ENCODE peak calls at places on chromosomes 11 and 22, in seven cellular contexts. A, I, G, H, T, K and X are unnamed samples.

GRCh38 chr22:37747715-37748100 is 50.9 kb downstream of the TRIOBP start:
- DNase-seq in A (no peak), I (no peak), G (no peak), H (no peak), T (no peak), K (no peak), X (no peak)

GRCh38 chr11:76210920-76211851 is 4.9 kb upstream of the WNT11 start:
- DNase-seq in A (no peak), I (no peak), G (no peak), H (no peak), T (peak; percentile 17), K (no peak), X (no peak)

GRCh38 chr11:62508336-62509058 is 38.1 kb downstream of the AHNAK start:
- DNase-seq in A (peak; percentile 64), I (peak; percentile 16), G (no peak), H (peak; percentile 80), T (peak; percentile 86), K (peak; percentile 88), X (no peak)

GRCh38 chr22:49035818-49036457 is 791.7 kb downstream of the BRD1 start:
- DNase-seq in A (no peak), I (no peak), G (no peak), H (no peak), T (no peak), K (peak; percentile 36), X (no peak)

GRCh38 chr22:35102663-35103062 is 36.7 kb downstream of the ISX start:
- DNase-seq in A (no peak), I (peak; percentile 79), G (no peak), H (peak; percentile 8), T (no peak), K (peak; percentile 72), X (no peak)

GRCh38 chr11:35313066-35313765 is 106.1 kb downstream of the SLC1A2 start:
- DNase-seq in A (no peak), I (peak; percentile 85), G (no peak), H (no peak), T (peak; percentile 25), K (peak; percentile 7), X (no peak)

GRCh38 chr11:67273260-67273990 is 7.2 kb downstream of the GRK2 start:
- DNase-seq in A (no peak), I (no peak), G (no peak), H (no peak), T (peak; percentile 21), K (no peak), X (no peak)

GRCh38 chr11:86484164-86484794 is 109.6 kb downstream of the CCDC81 start:
- DNase-seq in A (peak; percentile 97), I (no peak), G (peak; percentile 96), H (peak; percentile 100), T (peak; percentile 32), K (no peak), X (no peak)

GRCh38 chr11:6655020-6655789 is 404 bp downstream of the DCHS1 start:
- DNase-seq in A (no peak), I (no peak), G (no peak), H (peak; percentile 15), T (no peak), K (peak; percentile 51), X (no peak)

GRCh38 chr11:101407324-101407723 is 176.5 kb downstream of the TRPC6 start:
- DNase-seq in A (peak; percentile 7), I (no peak), G (no peak), H (peak; percentile 72), T (peak; percentile 13), K (no peak), X (no peak)

GRCh38 chr11:46457659-46458058 is 66.1 kb upstream of the CHRM4 start:
- DNase-seq in A (no peak), I (no peak), G (no peak), H (no peak), T (no peak), K (no peak), X (no peak)

GRCh38 chr11:48172818-48173609 is 43.6 kb upstream of the OR4B1 start:
- DNase-seq in A (peak; percentile 57), I (peak; percentile 62), G (peak; percentile 39), H (peak; percentile 69), T (peak; percentile 26), K (peak; percentile 73), X (peak; percentile 25)

GRCh38 chr22:46012182-46012880 is 35.4 kb upstream of the WNT7B start:
- DNase-seq in A (no peak), I (no peak), G (no peak), H (no peak), T (peak; percentile 14), K (no peak), X (no peak)

GRCh38 chr22:46012881-46013281 is 35.9 kb upstream of the WNT7B start:
- DNase-seq in A (no peak), I (no peak), G (no peak), H (no peak), T (peak; percentile 30), K (no peak), X (no peak)

GRCh38 chr22:46011627-46012181 is 34.7 kb upstream of the WNT7B start:
- DNase-seq in A (no peak), I (no peak), G (no peak), H (no peak), T (peak; percentile 14), K (no peak), X (no peak)

GRCh38 chr22:46010951-46011626 is 34.1 kb upstream of the WNT7B start:
- DNase-seq in A (peak; percentile 49), I (no peak), G (no peak), H (no peak), T (peak; percentile 14), K (no peak), X (no peak)

DNA sequence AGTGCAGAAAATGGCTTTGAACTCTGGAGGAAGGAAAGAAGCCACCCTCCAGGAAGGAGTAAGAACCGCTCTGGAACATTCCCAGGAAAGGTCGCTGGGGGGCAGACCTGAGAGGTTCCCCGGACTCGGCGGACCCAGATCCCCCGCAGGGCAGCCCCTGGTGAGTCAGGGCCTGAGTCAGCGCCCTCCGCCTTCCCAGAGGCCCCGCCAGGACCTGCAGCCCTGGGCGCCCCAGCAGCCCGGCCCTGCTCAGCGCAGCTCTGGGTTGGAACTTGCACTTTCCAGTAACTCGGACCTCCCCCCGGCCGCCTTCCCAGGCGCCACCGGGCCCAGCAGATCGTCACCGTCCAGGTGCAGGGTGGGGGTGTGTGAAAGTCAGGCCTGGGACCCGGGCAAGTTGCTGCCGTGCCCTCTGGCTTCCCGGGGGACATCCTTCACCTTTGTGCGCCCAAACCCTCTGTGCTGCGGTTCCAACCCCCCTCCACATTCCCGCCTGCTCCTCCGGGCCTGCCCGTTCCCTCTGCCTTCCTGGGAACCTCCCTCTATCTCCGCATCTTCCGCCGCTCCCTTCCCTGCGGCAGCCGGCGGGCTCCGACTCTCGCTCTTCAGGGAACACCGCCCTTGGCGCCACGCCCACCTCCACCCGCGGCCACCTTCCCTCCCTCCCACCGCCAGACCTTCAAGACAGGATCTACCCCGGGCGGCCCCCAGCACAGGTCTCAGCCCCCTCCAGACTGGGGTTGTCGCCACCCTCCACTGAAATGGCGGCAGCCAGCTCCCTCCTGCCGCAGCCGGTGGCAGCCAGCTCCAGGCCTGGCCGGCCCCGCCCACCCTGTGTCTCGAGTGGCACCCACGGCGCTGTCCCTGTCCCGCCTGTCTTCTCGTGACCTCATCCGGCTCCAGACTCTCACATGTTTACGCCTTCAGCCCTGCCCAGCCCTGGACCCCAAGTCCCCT is 36.8 kb upstream of the WNT7B start:
- DNase-seq in A (peak; percentile 98), I (peak; percentile 90), G (peak; percentile 91), H (peak; percentile 96), T (peak; percentile 91), K (peak; percentile 92), X (peak; percentile 82)
- TF ChIP-seq CTCF in A (peak; percentile 69), I (peak; percentile 74), G (peak; percentile 77), H (peak; percentile 75), T (peak; percentile 82), K (peak; percentile 80), X (peak; percentile 64)

DNA sequence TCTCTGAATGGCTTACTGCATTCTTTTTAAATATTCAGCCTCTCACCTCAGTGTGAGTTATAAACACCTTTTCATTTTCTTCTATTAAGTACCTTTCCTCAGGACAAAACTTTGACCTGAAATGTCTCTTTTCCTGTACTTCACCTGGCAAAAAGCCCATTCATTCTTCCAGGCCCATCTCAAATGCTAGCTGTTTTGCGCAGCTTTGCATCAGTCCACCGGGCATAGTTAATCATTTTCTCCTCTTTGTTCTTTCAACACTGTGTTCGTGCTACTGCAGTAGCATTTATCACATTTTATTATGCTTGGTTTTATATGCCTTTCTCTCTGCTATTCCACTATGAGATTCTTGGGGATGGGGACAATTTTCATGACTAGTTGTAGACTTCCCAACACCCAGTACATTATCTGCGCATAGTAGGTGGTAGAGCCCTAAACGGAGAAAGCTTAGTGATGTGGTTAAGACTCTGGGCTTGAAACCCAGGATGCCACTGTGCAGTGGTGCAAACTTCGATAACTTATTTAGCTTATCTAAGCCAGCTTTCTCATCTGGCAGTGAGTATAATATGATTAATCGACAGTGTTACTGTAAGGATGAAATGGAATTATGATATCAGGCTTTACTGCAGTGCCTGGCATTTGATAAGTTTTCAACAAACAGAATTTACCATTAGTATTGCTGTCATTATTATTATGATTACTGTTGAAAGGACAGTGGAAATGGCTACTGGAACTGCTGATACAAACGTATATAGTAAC is 695.7 kb downstream of the NELL1 start:
- DNase-seq in A (no peak), I (no peak), G (no peak), H (no peak), T (no peak), K (no peak), X (no peak)
- TF ChIP-seq CTCF in A (no peak), I (no peak), G (no peak), H (no peak), T (no peak), K (no peak), X (no peak)

GRCh38 chr11:59141673-59142460 is 789 bp upstream of the FAM111A start:
- DNase-seq in A (peak; percentile 43), I (no peak), G (no peak), H (peak; percentile 71), T (no peak), K (no peak), X (no peak)

GRCh38 chr11:59144096-59144495 is 1.4 kb downstream of the FAM111A start:
- DNase-seq in A (peak; percentile 38), I (no peak), G (no peak), H (no peak), T (no peak), K (no peak), X (no peak)

GRCh38 chr11:59141191-59141590 is 1.5 kb upstream of the FAM111A start:
- DNase-seq in A (no peak), I (no peak), G (no peak), H (no peak), T (no peak), K (no peak), X (no peak)

GRCh38 chr11:59144579-59145345 is 2.1 kb downstream of the FAM111A start:
- DNase-seq in A (peak; percentile 82), I (peak; percentile 93), G (peak; percentile 42), H (peak; percentile 78), T (peak; percentile 69), K (peak; percentile 72), X (peak; percentile 56)

GRCh38 chr11:59142530-59143507 is at the start of gene FAM111A:
- DNase-seq in A (peak; percentile 88), I (peak; percentile 94), G (peak; percentile 65), H (peak; percentile 85), T (peak; percentile 74), K (peak; percentile 75), X (peak; percentile 75)
- TF ChIP-seq CTCF in A (peak; percentile 48), I (peak; percentile 43), G (peak; percentile 43), H (peak; percentile 31), T (no peak), K (peak; percentile 43), X (no peak)

DNA sequence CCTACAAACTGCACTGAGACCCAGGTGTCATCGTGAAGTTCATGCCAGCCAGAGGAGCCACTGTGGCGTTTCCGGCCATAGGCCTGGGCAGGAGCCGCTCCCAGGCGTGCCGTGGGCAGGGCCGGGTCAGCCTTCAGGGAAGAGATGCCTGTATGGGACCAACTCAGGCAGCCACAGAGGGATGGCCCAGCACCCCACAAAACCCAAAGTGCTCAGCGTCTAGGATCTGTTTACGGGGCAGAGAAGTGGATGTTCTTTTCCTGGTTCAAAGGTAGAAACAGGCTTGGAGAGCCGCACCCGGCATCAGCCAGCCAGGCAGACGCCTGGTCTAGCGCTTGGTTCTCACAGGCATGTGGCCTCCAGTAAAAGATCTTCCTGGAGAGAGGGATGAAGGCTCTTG is 8.4 kb upstream of the BID start:
- DNase-seq in A (no peak), I (no peak), G (no peak), H (no peak), T (peak; percentile 9), K (no peak), X (no peak)
- TF ChIP-seq CTCF in A (no peak), I (no peak), G (no peak), H (no peak), T (no peak), K (no peak), X (no peak)